ENCODE peak calls at places on chromosomes 16 and 17, in four cellular contexts. One of them, this sample, is unnamed.

GRCh38 chr16:4410335-4411075 is 5.9 kb downstream of the CORO7 start:
- DNase-seq in keratinocyte: no peak
- DNase-seq in GM23248: peak
- DNase-seq in neuronal stem cell: no peak
- DNase-seq in this sample: peak

GRCh38 chr17:47810200-47810821 is 11.3 kb downstream of the OSBPL7 start:
- DNase-seq in GM23248: peak
- DNase-seq in keratinocyte: peak
- DNase-seq in neuronal stem cell: no peak
- DNase-seq in this sample: peak

GRCh38 chr16:81652798-81653505 is 126.1 kb upstream of the PLCG2 start:
- DNase-seq in neuronal stem cell: no peak
- DNase-seq in keratinocyte: no peak
- DNase-seq in GM23248: no peak
- DNase-seq in this sample: no peak

GRCh38 chr17:17170346-17170976 is 35.7 kb downstream of the PLD6 start:
- DNase-seq in neuronal stem cell: no peak
- DNase-seq in GM23248: peak
- DNase-seq in keratinocyte: no peak
- DNase-seq in this sample: peak

GRCh38 chr17:82215095-82215971 is 2.7 kb upstream of the CCDC57 start:
- DNase-seq in neuronal stem cell: no peak
- DNase-seq in GM23248: peak
- DNase-seq in keratinocyte: no peak
- DNase-seq in this sample: peak

GRCh38 chr16:51201604-51202003 is 50.5 kb upstream of the SALL1 start:
- DNase-seq in GM23248: no peak
- DNase-seq in keratinocyte: no peak
- DNase-seq in neuronal stem cell: no peak
- DNase-seq in this sample: no peak

GRCh38 chr17:75019146-75019545 is 6.7 kb downstream of the MRPL58 start:
- DNase-seq in keratinocyte: no peak
- DNase-seq in neuronal stem cell: no peak
- DNase-seq in GM23248: no peak
- DNase-seq in this sample: no peak

GRCh38 chr16:65122974-65123845 is 1.3 kb upstream of the CDH11 start:
- DNase-seq in keratinocyte: no peak
- DNase-seq in neuronal stem cell: peak
- DNase-seq in GM23248: peak
- DNase-seq in this sample: peak

GRCh38 chr17:79715318-79716182 is 15.2 kb upstream of the ENPP7 start:
- DNase-seq in neuronal stem cell: no peak
- DNase-seq in GM23248: no peak
- DNase-seq in keratinocyte: no peak
- DNase-seq in this sample: no peak

GRCh38 chr16:79770244-79771064 is 169.9 kb upstream of the MAF start:
- DNase-seq in GM23248: peak
- DNase-seq in keratinocyte: peak
- DNase-seq in neuronal stem cell: peak
- DNase-seq in this sample: peak

GRCh38 chr17:19384723-19385391 is 2.1 kb downstream of the MFAP4 start:
- DNase-seq in neuronal stem cell: no peak
- DNase-seq in GM23248: peak
- DNase-seq in keratinocyte: no peak
- DNase-seq in this sample: peak

GRCh38 chr17:66228887-66229782 is at the start of gene APOH:
- DNase-seq in neuronal stem cell: no peak
- DNase-seq in GM23248: no peak
- DNase-seq in keratinocyte: no peak
- DNase-seq in this sample: no peak

GRCh38 chr16:51839697-51840462 is 688.8 kb upstream of the SALL1 start:
- DNase-seq in GM23248: no peak
- DNase-seq in keratinocyte: no peak
- DNase-seq in neuronal stem cell: no peak
- DNase-seq in this sample: no peak

GRCh38 chr16:86294535-86294934 is 215.8 kb upstream of the FOXF1 start:
- DNase-seq in GM23248: no peak
- DNase-seq in neuronal stem cell: no peak
- DNase-seq in keratinocyte: no peak
- DNase-seq in this sample: no peak

GRCh38 chr17:80596760-80597608 is 52.3 kb downstream of the RPTOR start:
- DNase-seq in keratinocyte: no peak
- DNase-seq in GM23248: peak
- DNase-seq in neuronal stem cell: no peak
- DNase-seq in this sample: no peak

GRCh38 chr17:66786101-66786500 is 48.8 kb upstream of the CACNG5 start:
- DNase-seq in keratinocyte: no peak
- DNase-seq in neuronal stem cell: no peak
- DNase-seq in GM23248: no peak
- DNase-seq in this sample: no peak

GRCh38 chr17:42354956-42355843 is 33.0 kb downstream of the STAT3 start:
- DNase-seq in keratinocyte: no peak
- DNase-seq in neuronal stem cell: no peak
- DNase-seq in GM23248: peak
- DNase-seq in this sample: no peak

GRCh38 chr16:78485188-78485898 is 385.9 kb downstream of the WWOX start:
- DNase-seq in keratinocyte: no peak
- DNase-seq in neuronal stem cell: no peak
- DNase-seq in GM23248: no peak
- DNase-seq in this sample: no peak

GRCh38 chr17:57810740-57811632 is 38.9 kb downstream of the MRPS23 start:
- DNase-seq in keratinocyte: no peak
- DNase-seq in neuronal stem cell: no peak
- DNase-seq in GM23248: peak
- DNase-seq in this sample: peak

GRCh38 chr16:72940886-72941285 is 107.0 kb downstream of the ZFHX3 start:
- DNase-seq in keratinocyte: no peak
- DNase-seq in neuronal stem cell: no peak
- DNase-seq in GM23248: no peak
- DNase-seq in this sample: no peak

GRCh38 chr17:68260051-68260762 is 12.4 kb downstream of the AMZ2 start:
- DNase-seq in neuronal stem cell: no peak
- DNase-seq in keratinocyte: no peak
- DNase-seq in GM23248: no peak
- DNase-seq in this sample: no peak

GRCh38 chr17:72683506-72684404 is 408.7 kb downstream of the SLC39A11 start:
- DNase-seq in keratinocyte: peak
- DNase-seq in GM23248: peak
- DNase-seq in neuronal stem cell: no peak
- DNase-seq in this sample: peak

GRCh38 chr17:83124871-83125514 is 45.6 kb downstream of the METRNL start:
- DNase-seq in GM23248: no peak
- DNase-seq in keratinocyte: no peak
- DNase-seq in neuronal stem cell: no peak
- DNase-seq in this sample: peak

GRCh38 chr17:47676510-47676909 is 17.5 kb upstream of the TBKBP1 start:
- DNase-seq in GM23248: no peak
- DNase-seq in neuronal stem cell: no peak
- DNase-seq in keratinocyte: no peak
- DNase-seq in this sample: peak

GRCh38 chr17:58315750-58316149 is 12.8 kb downstream of the TSPOAP1 start:
- DNase-seq in neuronal stem cell: no peak
- DNase-seq in keratinocyte: no peak
- DNase-seq in GM23248: no peak
- DNase-seq in this sample: peak

GRCh38 chr17:77968788-77969187 is 10.3 kb downstream of the TNRC6C start:
- DNase-seq in neuronal stem cell: no peak
- DNase-seq in GM23248: no peak
- DNase-seq in keratinocyte: no peak
- DNase-seq in this sample: no peak

GRCh38 chr16:17070882-17071592 is 399.7 kb downstream of the XYLT1 start:
- DNase-seq in keratinocyte: peak
- DNase-seq in neuronal stem cell: peak
- DNase-seq in GM23248: peak
- DNase-seq in this sample: no peak

GRCh38 chr16:19810817-19811731 is 73.6 kb downstream of the GPRC5B start:
- DNase-seq in neuronal stem cell: no peak
- DNase-seq in GM23248: peak
- DNase-seq in keratinocyte: peak
- DNase-seq in this sample: peak

GRCh38 chr17:55632893-55633292 is 89.8 kb downstream of the TMEM100 start:
- DNase-seq in GM23248: peak
- DNase-seq in keratinocyte: peak
- DNase-seq in neuronal stem cell: no peak
- DNase-seq in this sample: no peak

GRCh38 chr17:55632236-55632635 is 90.4 kb downstream of the TMEM100 start:
- DNase-seq in GM23248: no peak
- DNase-seq in keratinocyte: no peak
- DNase-seq in neuronal stem cell: no peak
- DNase-seq in this sample: no peak

GRCh38 chr17:55634702-55635101 is 88.0 kb downstream of the TMEM100 start:
- DNase-seq in keratinocyte: no peak
- DNase-seq in neuronal stem cell: no peak
- DNase-seq in GM23248: no peak
- DNase-seq in this sample: no peak

GRCh38 chr17:55639096-55639495 is 83.6 kb downstream of the TMEM100 start:
- DNase-seq in neuronal stem cell: no peak
- DNase-seq in keratinocyte: no peak
- DNase-seq in GM23248: no peak
- DNase-seq in this sample: no peak

DNA sequence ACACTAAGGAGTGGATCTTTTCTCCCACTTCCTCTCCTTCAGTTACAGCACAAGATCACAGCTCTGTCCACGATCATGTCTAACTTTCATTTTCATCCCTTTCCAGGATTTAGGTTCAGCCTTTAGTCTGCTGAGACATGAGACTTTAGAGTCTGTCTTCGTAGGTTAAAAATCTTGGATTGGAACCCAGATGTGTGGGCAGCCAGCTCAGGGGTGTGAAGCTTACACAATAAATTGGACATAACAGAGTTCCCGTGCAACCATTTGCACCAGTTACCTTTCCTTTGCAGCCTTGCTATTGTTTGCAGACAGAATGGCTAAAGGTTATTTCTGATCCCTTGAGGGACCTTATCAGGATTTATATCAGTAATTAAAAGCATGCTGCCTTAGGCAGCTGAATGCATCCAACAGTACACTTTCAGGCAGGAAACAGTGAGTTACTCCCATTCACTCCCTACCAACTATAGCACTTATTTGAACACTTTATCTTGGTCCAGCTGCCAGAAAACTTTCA is 87.4 kb downstream of the TMEM100 start:
- DNase-seq in GM23248: peak
- DNase-seq in keratinocyte: no peak
- DNase-seq in neuronal stem cell: no peak
- DNase-seq in this sample: peak
- H3K4me2 ChIP-seq in GM23248: peak
- H3K4me2 ChIP-seq in keratinocyte: peak
- H3K4me2 ChIP-seq in neuronal stem cell: no peak
- H3K4me2 ChIP-seq in this sample: peak

GRCh38 chr16:11586375-11586855 is 304 bp downstream of the LITAF start:
- DNase-seq in keratinocyte: no peak
- DNase-seq in neuronal stem cell: no peak
- DNase-seq in GM23248: peak
- DNase-seq in this sample: peak

GRCh38 chr16:11583889-11584565 is 2.7 kb downstream of the LITAF start:
- DNase-seq in GM23248: no peak
- DNase-seq in keratinocyte: no peak
- DNase-seq in neuronal stem cell: no peak
- DNase-seq in this sample: no peak

GRCh38 chr16:11586856-11587642 is at the start of gene LITAF:
- DNase-seq in neuronal stem cell: peak
- DNase-seq in keratinocyte: no peak
- DNase-seq in GM23248: peak
- DNase-seq in this sample: peak

GRCh38 chr16:11587643-11588247 is 1.0 kb upstream of the LITAF start:
- DNase-seq in keratinocyte: no peak
- DNase-seq in GM23248: no peak
- DNase-seq in neuronal stem cell: no peak
- DNase-seq in this sample: no peak

DNA sequence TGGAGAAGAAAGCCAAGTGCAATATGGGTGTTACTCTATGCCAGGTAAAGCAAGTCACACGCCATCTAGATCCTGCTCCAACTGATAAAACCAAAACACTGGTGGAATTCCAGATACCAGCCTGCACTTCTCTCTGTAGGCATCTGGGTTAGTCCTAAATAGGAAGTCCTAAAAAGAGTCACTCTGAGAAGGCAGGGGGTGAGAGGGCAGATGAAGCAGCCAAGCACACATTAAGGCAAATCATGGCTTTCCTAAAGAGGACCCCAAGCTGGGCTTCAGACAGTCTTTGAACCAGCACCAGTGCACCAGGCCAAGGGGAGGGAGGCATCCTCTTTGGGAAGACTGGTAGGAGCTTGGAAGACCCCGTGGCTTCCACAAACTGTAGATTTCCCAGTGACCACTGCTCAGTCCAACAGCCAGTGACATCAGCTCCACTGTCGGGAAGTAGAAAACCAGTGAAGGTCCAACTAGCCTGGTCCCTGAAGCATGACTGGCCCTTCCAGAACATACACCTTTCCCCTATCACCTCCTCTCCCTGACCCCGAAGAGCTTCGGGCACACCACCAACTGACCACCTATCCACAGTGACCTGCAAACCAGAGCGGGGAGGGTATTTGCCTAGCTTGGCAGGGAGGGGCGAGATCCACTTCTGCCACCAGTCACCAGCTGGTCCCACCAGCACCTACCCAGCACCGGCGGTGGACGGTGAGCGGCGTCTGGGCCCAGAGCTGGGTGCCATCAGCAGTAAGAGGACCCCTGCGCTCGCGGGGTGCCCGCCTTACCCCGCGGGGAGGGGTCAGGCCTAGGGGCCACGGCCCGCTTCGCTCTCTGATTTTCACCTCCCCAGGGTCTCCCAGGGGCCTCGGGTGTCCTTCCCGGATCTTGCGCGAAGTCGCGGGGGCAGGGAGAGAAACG is 1.0 kb downstream of the LITAF start:
- DNase-seq in GM23248: peak
- DNase-seq in keratinocyte: no peak
- DNase-seq in neuronal stem cell: no peak
- DNase-seq in this sample: peak
- H3K27ac ChIP-seq in GM23248: peak
- H3K27ac ChIP-seq in keratinocyte: peak
- H3K27ac ChIP-seq in neuronal stem cell: no peak
- H3K27ac ChIP-seq in this sample: peak

GRCh38 chr17:43758497-43759174 is at the start of gene SOST:
- DNase-seq in neuronal stem cell: no peak
- DNase-seq in GM23248: no peak
- DNase-seq in keratinocyte: no peak
- DNase-seq in this sample: no peak
- H3K4me2 ChIP-seq in neuronal stem cell: no peak
- H3K4me2 ChIP-seq in GM23248: no peak
- H3K4me2 ChIP-seq in keratinocyte: peak
- H3K4me2 ChIP-seq in this sample: no peak

GRCh38 chr17:28526381-28526780 is 20.2 kb downstream of the FOXN1 start:
- DNase-seq in keratinocyte: no peak
- DNase-seq in neuronal stem cell: no peak
- DNase-seq in GM23248: no peak
- DNase-seq in this sample: peak
- H3K27ac ChIP-seq in keratinocyte: no peak
- H3K27ac ChIP-seq in neuronal stem cell: no peak
- H3K27ac ChIP-seq in GM23248: no peak
- H3K27ac ChIP-seq in this sample: no peak

DNA sequence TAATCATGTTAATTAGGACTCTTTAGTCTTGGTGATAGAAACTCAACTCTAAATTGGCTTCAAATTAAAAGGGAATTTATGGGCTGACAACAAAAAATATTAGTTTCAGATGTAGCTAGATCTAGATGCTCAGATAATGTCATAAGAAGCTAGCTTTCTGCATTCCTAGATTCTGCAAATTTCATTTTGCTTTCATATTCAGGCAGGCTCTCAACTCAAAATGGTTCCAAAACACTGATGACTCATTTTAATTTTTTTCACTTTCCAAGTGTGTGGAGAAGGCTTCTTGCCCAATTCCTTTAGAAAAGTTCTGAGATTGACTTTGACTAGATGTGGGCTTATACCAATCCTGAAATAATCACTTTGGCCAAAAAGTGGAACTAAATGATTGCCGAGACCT is 236.7 kb upstream of the GOT2 start:
- DNase-seq in GM23248: peak
- DNase-seq in keratinocyte: no peak
- DNase-seq in neuronal stem cell: no peak
- DNase-seq in this sample: no peak
- H3K4me2 ChIP-seq in GM23248: no peak
- H3K4me2 ChIP-seq in keratinocyte: no peak
- H3K4me2 ChIP-seq in neuronal stem cell: no peak
- H3K4me2 ChIP-seq in this sample: no peak